ENCODE peak calls at places on chromosomes 16 and 17, in ten cellular contexts. L is stimulated activated CD4-positive, alpha-beta T cell treated with anti-CD3 and anti-CD28 coated beads, TNF-alpha, amount 100 ng/mL, for 24 hours; K is GM23248; G is AG09319; Z is posterior vena cava; F is skeletal muscle cell; C is effector CD4-positive, alpha-beta T cell; S is cardiac muscle cell; U is fibroblast of the aortic adventitia; V is EH. W is an unnamed sample.

GRCh38 chr16:20084624-20085226 is 11.0 kb upstream of the GPR139 start:
- DNase-seq in L (no peak), K (no peak), G (no peak), Z (no peak), F (no peak), C (no peak), S (no peak), U (no peak), V (no peak), W (no peak)

GRCh38 chr16:84616515-84616914 is 1.4 kb downstream of the COTL1 start:
- DNase-seq in L (no peak), K (peak), G (no peak), Z (no peak), F (no peak), C (no peak), S (no peak), U (no peak), V (peak), W (no peak)

GRCh38 chr16:67762385-67762784 is 43.3 kb upstream of the GFOD2 start:
- DNase-seq in L (no peak), K (no peak), G (no peak), Z (no peak), F (no peak), C (no peak), S (no peak), U (no peak), V (no peak), W (no peak)

GRCh38 chr16:49778202-49778601 is 77.7 kb downstream of the ZNF423 start:
- DNase-seq in L (no peak), K (no peak), G (no peak), Z (no peak), F (no peak), C (no peak), S (no peak), U (no peak), V (no peak), W (no peak)

GRCh38 chr17:83151442-83152220 is 72.2 kb downstream of the METRNL start:
- DNase-seq in L (no peak), K (peak), G (no peak), Z (peak), F (no peak), C (no peak), S (no peak), U (peak), V (peak), W (no peak)

GRCh38 chr17:15981646-15982580 is 17.6 kb downstream of the ZSWIM7 start:
- DNase-seq in L (no peak), K (peak), G (no peak), Z (no peak), F (peak), C (no peak), S (peak), U (peak), V (peak), W (no peak)

GRCh38 chr17:13415877-13416416 is 185.8 kb downstream of the HS3ST3A1 start:
- DNase-seq in L (no peak), K (peak), G (no peak), Z (no peak), F (peak), C (no peak), S (peak), U (peak), V (peak), W (no peak)

GRCh38 chr16:88413231-88413630 is 30.5 kb downstream of the ZNF469 start:
- DNase-seq in L (no peak), K (no peak), G (no peak), Z (no peak), F (no peak), C (no peak), S (no peak), U (no peak), V (no peak), W (no peak)